ENCODE peak calls at places on chromosome 10, in four cellular contexts. F is CD8-positive, alpha-beta T cell; B is SK-N-SH; O is aorta. J is an unnamed sample. For H3K4me1, the result is how much of the 10 kb centered on the place peaks cover.

GRCh38 chr10:72308320-72308987 is 34.7 kb downstream of the DDIT4 start:
- DNase-seq in B (peak), F (no peak), O (peak), J (no peak)

GRCh38 chr10:103548581-103549348 is 55.3 kb downstream of the NEURL1 start:
- DNase-seq in F (no peak), O (peak), B (peak), J (no peak)

GRCh38 chr10:114697061-114697598 is 39.1 kb upstream of the ABLIM1 start:
- DNase-seq in B (no peak), F (no peak), O (peak), J (no peak)

GRCh38 chr10:86366033-86366901 is at the start of gene GRID1:
- DNase-seq in F (no peak), O (no peak), B (peak), J (no peak)

GRCh38 chr10:18104223-18104872 is 35.9 kb upstream of the CACNB2 start:
- DNase-seq in F (peak), B (peak), O (peak), J (peak)

GRCh38 chr10:60964257-60965235 is 20.6 kb upstream of the RHOBTB1 start:
- DNase-seq in F (peak), O (peak), B (peak), J (peak)

GRCh38 chr10:79381804-79382221 is 34.5 kb downstream of the PPIF start:
- DNase-seq in F (no peak), O (peak), B (no peak), J (no peak)

GRCh38 chr10:60963441-60964256 is 19.7 kb upstream of the RHOBTB1 start:
- DNase-seq in F (no peak), O (no peak), B (no peak), J (no peak)

GRCh38 chr10:68403701-68404100 is 3.4 kb downstream of the RUFY2 start:
- DNase-seq in F (no peak), O (no peak), B (no peak), J (no peak)

GRCh38 chr10:61634711-61635110 is 28.0 kb upstream of the CABCOCO1 start:
- DNase-seq in O (no peak), B (no peak), F (no peak), J (no peak)

GRCh38 chr10:44437837-44438752 is 53.2 kb upstream of the CXCL12 start:
- DNase-seq in B (no peak), O (peak), F (no peak), J (no peak)

GRCh38 chr10:48309711-48310226 is 3.3 kb downstream of the MAPK8 start:
- DNase-seq in F (no peak), O (no peak), B (peak), J (no peak)

GRCh38 chr10:70478191-70479160 is at the start of gene PALD1:
- DNase-seq in B (peak), O (peak), F (peak), J (no peak)

GRCh38 chr10:77383861-77384553 is 253.6 kb downstream of the KCNMA1 start:
- DNase-seq in B (no peak), F (no peak), O (no peak), J (no peak)

GRCh38 chr10:122564980-122565379 is 4.4 kb downstream of the DMBT1 start:
- DNase-seq in F (no peak), B (no peak), O (no peak), J (no peak)

GRCh38 chr10:51176976-51177690 is 102.8 kb downstream of the PRKG1 start:
- DNase-seq in B (no peak), F (no peak), O (no peak), J (no peak)

GRCh38 chr10:65496541-65496940 is 1429.3 kb upstream of the LRRTM3 start:
- DNase-seq in F (no peak), B (no peak), O (no peak), J (no peak)

GRCh38 chr10:16274911-16275310 is 161.9 kb upstream of the PTER start:
- DNase-seq in B (no peak), F (no peak), O (no peak), J (no peak)

GRCh38 chr10:33098966-33099663 is 141.1 kb upstream of the ITGB1 start:
- DNase-seq in F (no peak), B (no peak), O (no peak), J (no peak)

GRCh38 chr10:20879136-20879535 is 18.0 kb downstream of the NEBL start:
- DNase-seq in O (no peak), F (no peak), B (no peak), J (no peak)

GRCh38 chr10:30103595-30104310 is 44.4 kb upstream of the JCAD start:
- DNase-seq in O (no peak), F (no peak), B (no peak), J (no peak)

GRCh38 chr10:103394180-103394579 is 2.1 kb downstream of the ATP5MK start:
- DNase-seq in B (no peak), F (no peak), O (no peak), J (no peak)

GRCh38 chr10:49803988-49804387 is 41.9 kb upstream of the OGDHL start:
- DNase-seq in B (no peak), F (no peak), O (no peak), J (no peak)

GRCh38 chr10:31490858-31491504 is 172.0 kb downstream of the ZEB1 start:
- DNase-seq in O (no peak), B (no peak), F (peak), J (peak)

GRCh38 chr10:79984851-79985250 is 35.9 kb upstream of the SFTPD start:
- DNase-seq in F (no peak), B (no peak), O (no peak), J (no peak)

GRCh38 chr10:102120987-102121738 is 995 bp upstream of the LDB1 start:
- DNase-seq in B (peak), F (peak), O (peak), J (no peak)

GRCh38 chr10:34102237-34102673 is 712.8 kb downstream of the PARD3 start:
- DNase-seq in B (peak), O (peak), F (no peak), J (no peak)

GRCh38 chr10:112375721-112376577 is 2.0 kb downstream of the ACSL5 start:
- DNase-seq in O (peak), B (no peak), F (peak), J (peak)

GRCh38 chr10:86596266-86596665 is 58.1 kb upstream of the OPN4 start:
- DNase-seq in O (peak), B (no peak), F (no peak), J (no peak)

DNA sequence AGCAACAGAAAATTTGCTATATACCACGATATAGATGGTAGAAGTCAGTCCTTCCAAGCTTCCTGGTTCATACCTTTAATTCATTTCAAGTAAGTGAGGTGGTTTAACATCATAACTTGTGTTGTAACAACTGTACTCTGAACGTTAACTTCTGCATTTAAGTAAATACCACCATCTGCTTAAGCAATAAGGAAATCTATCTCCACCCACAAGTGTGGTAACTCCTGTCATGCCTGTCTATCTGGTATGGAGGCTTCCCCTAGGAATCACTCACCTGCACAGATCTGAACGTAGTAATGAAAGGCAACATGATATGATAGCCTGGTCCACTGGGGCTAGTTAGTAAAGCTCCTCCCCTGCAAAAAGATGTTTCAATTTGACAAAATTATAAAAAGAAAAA is 2.3 kb downstream of the ERLIN1 start:
- DNase-seq in O (no peak), F (no peak), B (no peak), J (no peak)
- H3K27ac ChIP-seq in O (no peak), F (no peak), B (no peak), J (no peak)

GRCh38 chr10:133263674-133264073 is 13.0 kb downstream of the ADAM8 start:
- DNase-seq in B (no peak), O (no peak), F (no peak), J (no peak)

GRCh38 chr10:133260895-133261725 is 15.6 kb downstream of the ADAM8 start:
- DNase-seq in F (peak), B (peak), O (peak), J (peak)

GRCh38 chr10:133262696-133263095 is 14.0 kb downstream of the ADAM8 start:
- DNase-seq in O (no peak), B (no peak), F (no peak), J (no peak)

GRCh38 chr10:133259603-133259992 is 17.1 kb downstream of the ADAM8 start:
- DNase-seq in O (no peak), F (no peak), B (no peak), J (no peak)

GRCh38 chr10:133261726-133262325 is 14.8 kb downstream of the ADAM8 start:
- DNase-seq in O (peak), B (peak), F (peak), J (peak)
- H3K4me1 ChIP-seq in O (under half), B (under half), F (half or more), J (half or more)

GRCh38 chr10:99982728-99983127 is 27.0 kb downstream of the DNMBP start:
- DNase-seq in F (no peak), O (no peak), B (no peak), J (no peak)
- H3K27ac ChIP-seq in F (no peak), O (no peak), B (peak), J (no peak)

DNA sequence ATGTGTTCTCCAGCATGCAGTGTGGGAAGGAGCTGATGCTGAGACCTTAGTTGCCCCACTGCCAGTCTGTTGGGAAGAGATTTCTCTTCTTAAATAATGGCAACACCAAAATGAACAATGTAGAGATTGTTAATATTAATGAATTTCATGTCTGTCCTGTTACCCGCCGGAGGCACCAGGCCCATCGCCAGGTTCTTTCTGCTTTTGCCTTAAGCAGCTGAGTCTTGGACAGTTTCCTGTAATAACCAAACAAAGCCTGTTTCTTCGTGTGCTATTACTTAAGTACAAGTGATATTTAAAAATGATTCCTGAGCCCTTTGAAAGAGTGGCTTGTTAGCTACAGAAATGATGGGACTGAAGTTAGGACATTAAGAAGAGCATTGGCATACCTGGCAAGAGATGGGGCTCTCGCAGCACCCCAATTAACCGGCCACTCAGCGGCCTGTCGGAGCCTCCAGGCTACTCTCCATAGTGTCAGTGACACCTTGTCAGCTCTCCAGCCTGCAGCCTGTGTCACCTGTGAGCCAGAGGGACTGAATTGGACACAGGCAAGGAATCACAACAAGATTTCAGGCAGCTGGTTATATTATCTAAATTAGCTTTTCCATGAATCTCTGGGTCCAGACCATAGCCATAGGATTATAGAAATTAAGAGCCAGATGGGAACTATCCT is 142.0 kb downstream of the CELF2 start:
- DNase-seq in O (no peak), B (no peak), F (no peak), J (no peak)
- H3K4me1 ChIP-seq in O (under half), B (under half), F (half or more), J (half or more)

DNA sequence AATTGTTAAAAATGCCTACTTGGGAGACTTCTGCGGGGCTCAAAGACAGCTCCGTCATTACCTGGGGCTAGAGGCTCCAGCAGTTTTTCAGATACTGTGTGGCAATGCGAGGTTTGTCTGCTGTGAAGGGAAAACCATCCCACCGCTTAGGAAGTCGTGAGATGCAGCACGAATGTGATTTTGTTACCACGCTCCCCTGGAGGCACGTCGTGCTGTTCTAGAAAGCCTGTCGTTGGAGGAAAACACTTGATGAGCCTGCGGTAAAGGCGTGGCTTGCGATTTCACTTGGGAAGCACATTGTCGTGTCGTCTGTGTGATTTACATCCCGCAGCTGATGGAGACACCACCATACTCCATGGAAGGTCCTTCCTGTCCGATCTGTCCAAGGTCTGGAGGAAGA is 39.3 kb downstream of the CAMK1D start:
- DNase-seq in O (no peak), F (no peak), B (no peak), J (no peak)
- H3K27ac ChIP-seq in O (no peak), F (no peak), B (no peak), J (no peak)

DNA sequence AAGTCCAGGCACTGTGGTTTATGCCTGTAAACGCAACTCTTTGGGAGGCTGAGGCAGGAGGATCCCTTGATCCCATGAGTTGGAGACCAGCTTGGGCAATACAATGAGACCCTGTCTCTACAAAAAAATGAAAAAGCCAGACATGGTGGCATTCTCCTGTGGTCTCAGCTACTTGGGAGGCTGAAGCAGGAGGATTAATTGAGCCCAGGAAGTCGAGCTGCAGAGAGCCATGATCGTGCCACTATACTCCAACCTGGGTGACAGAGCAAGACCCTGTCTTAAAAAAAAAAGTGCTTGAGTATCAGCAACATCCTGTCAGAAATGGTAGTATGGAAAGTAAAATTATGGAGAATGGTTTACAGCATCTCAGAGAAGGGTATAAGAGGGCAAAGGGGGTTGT is 11.6 kb downstream of the APBB1IP start:
- DNase-seq in F (no peak), O (no peak), B (no peak), J (no peak)
- H3K4me1 ChIP-seq in F (half or more), O (under half), B (under half), J (half or more)

GRCh38 chr10:5292196-5292735 is 72.5 kb upstream of the UCN3 start:
- DNase-seq in F (no peak), O (no peak), B (no peak), J (peak)
- H3K27ac ChIP-seq in F (peak), O (no peak), B (no peak), J (peak)

J was measured in CD4-positive, CD25-positive, alpha-beta regulatory T cell.